ENCODE peak calls at places on chromosomes 7 and 10, in four cellular contexts. One of them, this sample, is unnamed.

GRCh38 chr10:119541459-119542356 is 811 bp downstream of the RGS10 start:
- DNase-seq in OCI-LY7: peak
- DNase-seq in endothelial cell of umbilical vein: no peak
- DNase-seq in neural progenitor cell: no peak
- DNase-seq in this sample: peak

GRCh38 chr7:106110885-106111670 is 1.0 kb downstream of the SYPL1 start:
- DNase-seq in OCI-LY7: peak
- DNase-seq in endothelial cell of umbilical vein: peak
- DNase-seq in neural progenitor cell: peak
- DNase-seq in this sample: no peak

GRCh38 chr10:8149991-8150390 is 95.5 kb downstream of the GATA3 start:
- DNase-seq in OCI-LY7: no peak
- DNase-seq in endothelial cell of umbilical vein: no peak
- DNase-seq in neural progenitor cell: no peak
- DNase-seq in this sample: no peak

GRCh38 chr10:103936022-103936421 is 18.0 kb upstream of the STN1 start:
- DNase-seq in OCI-LY7: no peak
- DNase-seq in endothelial cell of umbilical vein: no peak
- DNase-seq in neural progenitor cell: no peak
- DNase-seq in this sample: no peak

GRCh38 chr10:29160110-29160669 is 128.7 kb upstream of the LYZL1 start:
- DNase-seq in OCI-LY7: no peak
- DNase-seq in endothelial cell of umbilical vein: peak
- DNase-seq in neural progenitor cell: no peak
- DNase-seq in this sample: no peak

GRCh38 chr7:155449880-155450557 is 7.9 kb upstream of the EN2 start:
- DNase-seq in OCI-LY7: no peak
- DNase-seq in endothelial cell of umbilical vein: no peak
- DNase-seq in neural progenitor cell: no peak
- DNase-seq in this sample: no peak

GRCh38 chr7:139734395-139734794 is 43.4 kb downstream of the HIPK2 start:
- DNase-seq in OCI-LY7: no peak
- DNase-seq in endothelial cell of umbilical vein: peak
- DNase-seq in neural progenitor cell: no peak
- DNase-seq in this sample: no peak

GRCh38 chr10:68628576-68629127 is 68.5 kb downstream of the TET1 start:
- DNase-seq in OCI-LY7: peak
- DNase-seq in endothelial cell of umbilical vein: no peak
- DNase-seq in neural progenitor cell: no peak
- DNase-seq in this sample: no peak

GRCh38 chr10:92419740-92420553 is 129.0 kb downstream of the MARCHF5 start:
- DNase-seq in OCI-LY7: no peak
- DNase-seq in endothelial cell of umbilical vein: peak
- DNase-seq in neural progenitor cell: peak
- DNase-seq in this sample: no peak

GRCh38 chr10:106528702-106529101 is 635.8 kb downstream of the SORCS1 start:
- DNase-seq in OCI-LY7: no peak
- DNase-seq in endothelial cell of umbilical vein: no peak
- DNase-seq in neural progenitor cell: no peak
- DNase-seq in this sample: no peak

GRCh38 chr10:102744374-102745051 is 765 bp downstream of the WBP1L start:
- DNase-seq in OCI-LY7: peak
- DNase-seq in endothelial cell of umbilical vein: peak
- DNase-seq in neural progenitor cell: no peak
- DNase-seq in this sample: no peak

GRCh38 chr7:14600766-14601367 is 301.7 kb downstream of the DGKB start:
- DNase-seq in OCI-LY7: no peak
- DNase-seq in endothelial cell of umbilical vein: no peak
- DNase-seq in neural progenitor cell: no peak
- DNase-seq in this sample: no peak

DNA sequence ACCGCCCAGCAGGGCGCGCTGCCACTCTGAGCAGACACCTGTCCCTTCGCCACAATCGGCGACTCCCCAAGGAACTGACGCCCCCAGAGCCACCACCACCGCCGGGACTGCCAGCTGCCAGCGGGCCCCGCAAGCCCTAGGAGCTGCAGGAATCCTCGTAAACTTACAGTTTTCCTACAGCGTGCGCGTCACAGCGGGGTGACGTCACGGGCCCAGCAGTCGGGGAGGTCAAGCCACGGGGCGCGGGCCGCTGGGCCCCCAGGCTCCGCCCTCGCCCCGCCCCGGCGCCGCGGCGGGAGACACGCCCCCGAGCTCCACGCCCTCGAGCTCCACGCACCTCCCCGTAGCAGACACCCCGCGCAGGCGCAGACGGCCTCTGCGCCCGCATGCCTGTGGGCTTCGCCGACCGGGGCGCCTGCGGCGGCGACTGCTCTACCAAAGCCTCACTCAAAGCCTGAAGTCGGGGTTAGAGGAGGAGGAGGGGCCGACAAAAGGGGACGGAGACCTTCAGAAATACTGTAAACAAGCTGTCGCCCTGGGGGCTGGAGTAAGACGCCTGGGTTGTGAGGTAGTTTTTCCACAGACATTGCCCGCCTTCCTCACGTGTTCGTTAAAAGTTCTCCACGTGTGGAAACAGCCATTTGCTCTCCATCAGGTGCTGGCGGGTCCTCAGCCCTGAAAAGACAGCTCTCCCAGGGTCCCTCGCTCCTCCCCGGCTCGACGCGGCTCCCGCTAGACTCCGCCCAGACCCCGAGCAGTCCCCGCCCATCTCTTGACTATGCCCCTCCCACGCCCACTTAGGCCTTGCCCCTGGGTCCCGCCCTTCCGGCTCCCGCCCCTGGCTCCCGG is at the start of gene ZNF438:
- DNase-seq in OCI-LY7: peak
- DNase-seq in endothelial cell of umbilical vein: peak
- DNase-seq in neural progenitor cell: peak
- DNase-seq in this sample: peak
- TF ChIP-seq CTCF in OCI-LY7: peak
- TF ChIP-seq CTCF in endothelial cell of umbilical vein: peak
- TF ChIP-seq CTCF in neural progenitor cell: peak
- TF ChIP-seq CTCF in this sample: peak

DNA sequence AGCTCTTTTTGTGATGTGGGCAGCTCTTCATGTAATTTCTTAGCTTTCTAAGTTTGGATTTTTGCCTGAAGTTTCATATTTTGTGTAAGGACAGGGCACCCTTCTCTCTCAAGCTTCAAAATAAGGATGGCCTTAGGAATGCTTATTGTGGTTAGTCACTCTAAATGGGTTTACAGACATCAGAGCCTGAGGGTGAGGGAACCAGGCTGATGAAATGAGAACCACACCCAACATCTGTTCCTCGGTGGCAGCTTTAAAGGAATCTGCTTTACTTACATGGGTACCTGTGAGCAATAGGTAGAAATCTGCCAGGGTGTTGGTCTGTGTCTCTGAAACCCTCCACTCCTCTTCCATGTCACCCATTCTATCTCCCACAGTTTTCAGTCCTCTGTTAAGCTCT is 174.3 kb downstream of the EMX2 start:
- DNase-seq in OCI-LY7: no peak
- DNase-seq in endothelial cell of umbilical vein: no peak
- DNase-seq in neural progenitor cell: no peak
- DNase-seq in this sample: no peak
- TF ChIP-seq CTCF in OCI-LY7: no peak
- TF ChIP-seq CTCF in endothelial cell of umbilical vein: no peak
- TF ChIP-seq CTCF in neural progenitor cell: no peak
- TF ChIP-seq CTCF in this sample: no peak

GRCh38 chr10:44341901-44342300 is 43.0 kb downstream of the CXCL12 start:
- DNase-seq in OCI-LY7: no peak
- DNase-seq in endothelial cell of umbilical vein: no peak
- DNase-seq in neural progenitor cell: no peak
- DNase-seq in this sample: no peak

GRCh38 chr10:44348496-44348895 is 36.4 kb downstream of the CXCL12 start:
- DNase-seq in OCI-LY7: no peak
- DNase-seq in endothelial cell of umbilical vein: no peak
- DNase-seq in neural progenitor cell: no peak
- DNase-seq in this sample: no peak

GRCh38 chr10:44343836-44344235 is 41.1 kb downstream of the CXCL12 start:
- DNase-seq in OCI-LY7: no peak
- DNase-seq in endothelial cell of umbilical vein: no peak
- DNase-seq in neural progenitor cell: no peak
- DNase-seq in this sample: no peak

GRCh38 chr10:44347609-44348400 is 37.1 kb downstream of the CXCL12 start:
- DNase-seq in OCI-LY7: no peak
- DNase-seq in endothelial cell of umbilical vein: no peak
- DNase-seq in neural progenitor cell: peak
- DNase-seq in this sample: no peak

GRCh38 chr10:44344727-44345126 is 40.2 kb downstream of the CXCL12 start:
- DNase-seq in OCI-LY7: no peak
- DNase-seq in endothelial cell of umbilical vein: no peak
- DNase-seq in neural progenitor cell: no peak
- DNase-seq in this sample: no peak
- TF ChIP-seq CTCF in OCI-LY7: no peak
- TF ChIP-seq CTCF in endothelial cell of umbilical vein: no peak
- TF ChIP-seq CTCF in neural progenitor cell: no peak
- TF ChIP-seq CTCF in this sample: no peak

DNA sequence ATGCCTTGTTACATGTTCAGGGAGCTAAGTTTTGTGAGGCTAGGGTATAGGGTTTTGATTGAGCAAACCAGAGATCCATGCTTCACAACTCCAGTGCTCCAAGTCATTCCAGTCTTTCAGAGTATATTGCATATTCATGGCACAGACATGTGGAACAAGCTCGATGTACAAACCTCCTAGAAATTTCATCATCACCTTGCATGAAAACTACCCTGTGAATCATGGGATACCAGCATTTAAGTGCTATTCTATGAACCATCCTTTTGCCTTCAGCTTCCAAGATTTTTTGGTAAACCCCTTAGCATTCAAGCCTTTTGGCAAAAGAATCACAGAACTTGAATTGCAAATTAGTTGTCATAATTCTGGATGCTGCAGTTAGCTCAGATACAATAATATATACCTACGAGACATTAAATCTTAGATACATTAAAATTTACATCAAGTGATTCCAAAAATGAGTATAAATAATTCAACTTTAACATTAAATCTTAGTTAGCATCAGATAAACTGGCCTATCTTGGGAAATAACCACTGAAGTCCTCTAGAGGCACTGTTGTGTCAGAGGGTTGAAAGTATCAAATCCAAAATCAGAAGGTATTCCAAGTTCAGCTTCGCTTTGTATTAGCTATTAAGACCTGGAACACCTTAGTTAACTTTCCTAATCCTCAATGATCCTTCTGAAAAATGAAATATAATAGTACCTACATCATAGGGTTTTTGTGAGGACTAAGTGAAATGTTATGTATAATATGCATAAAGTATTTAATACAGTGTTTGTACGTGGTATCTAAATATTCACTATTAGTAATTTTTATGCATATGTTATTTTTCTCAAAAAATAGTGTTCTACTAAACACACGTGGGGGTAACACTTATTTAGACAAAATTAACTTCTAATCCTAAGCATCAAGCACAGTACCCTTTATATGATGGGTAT is 55.5 kb upstream of the CABCOCO1 start:
- DNase-seq in OCI-LY7: peak
- DNase-seq in endothelial cell of umbilical vein: peak
- DNase-seq in neural progenitor cell: no peak
- DNase-seq in this sample: no peak
- TF ChIP-seq CTCF in OCI-LY7: peak
- TF ChIP-seq CTCF in endothelial cell of umbilical vein: peak
- TF ChIP-seq CTCF in neural progenitor cell: peak
- TF ChIP-seq CTCF in this sample: peak

GRCh38 chr7:80135306-80136104 is 874 bp downstream of the GNAI1 start:
- DNase-seq in OCI-LY7: no peak
- DNase-seq in endothelial cell of umbilical vein: no peak
- DNase-seq in neural progenitor cell: peak
- DNase-seq in this sample: peak

GRCh38 chr7:80134105-80134535 is 511 bp upstream of the GNAI1 start:
- DNase-seq in OCI-LY7: no peak
- DNase-seq in endothelial cell of umbilical vein: peak
- DNase-seq in neural progenitor cell: no peak
- DNase-seq in this sample: no peak

GRCh38 chr7:80131675-80132435 is 2.8 kb upstream of the GNAI1 start:
- DNase-seq in OCI-LY7: no peak
- DNase-seq in endothelial cell of umbilical vein: no peak
- DNase-seq in neural progenitor cell: no peak
- DNase-seq in this sample: no peak

GRCh38 chr7:80134536-80135305 is at the start of gene GNAI1:
- DNase-seq in OCI-LY7: no peak
- DNase-seq in endothelial cell of umbilical vein: peak
- DNase-seq in neural progenitor cell: peak
- DNase-seq in this sample: peak

GRCh38 chr7:80133361-80134104 is 1.1 kb upstream of the GNAI1 start:
- DNase-seq in OCI-LY7: no peak
- DNase-seq in endothelial cell of umbilical vein: peak
- DNase-seq in neural progenitor cell: peak
- DNase-seq in this sample: no peak
- TF ChIP-seq CTCF in OCI-LY7: no peak
- TF ChIP-seq CTCF in endothelial cell of umbilical vein: no peak
- TF ChIP-seq CTCF in neural progenitor cell: no peak
- TF ChIP-seq CTCF in this sample: no peak

DNA sequence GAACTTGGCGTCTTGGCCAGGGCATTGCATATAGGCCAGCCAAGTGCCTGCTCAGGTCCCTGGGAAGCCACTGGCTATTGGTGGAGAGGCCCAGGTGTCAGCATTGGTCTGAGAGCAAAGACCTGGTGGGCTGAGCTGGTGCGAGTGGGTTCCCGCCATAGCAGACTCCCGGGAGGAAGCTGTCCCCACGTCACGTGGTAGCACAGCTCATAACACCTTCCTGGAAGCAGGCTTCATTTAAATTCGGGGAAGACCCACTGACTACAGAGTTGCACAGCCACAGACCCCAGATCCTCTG is 130.5 kb downstream of the WDR37 start:
- DNase-seq in OCI-LY7: no peak
- DNase-seq in endothelial cell of umbilical vein: no peak
- DNase-seq in neural progenitor cell: no peak
- DNase-seq in this sample: no peak
- TF ChIP-seq CTCF in OCI-LY7: no peak
- TF ChIP-seq CTCF in endothelial cell of umbilical vein: no peak
- TF ChIP-seq CTCF in neural progenitor cell: no peak
- TF ChIP-seq CTCF in this sample: no peak

This sample was measured in GM13977.